ENCODE peak calls at places on chromosome 10, in six cellular contexts. X is endodermal cell, R is mucosa of descending colon, K is Panc1, J is NB4, U is astrocyte of the cerebellum. I is an unnamed sample.

GRCh38 chr10:9012312-9012711 is 957.8 kb downstream of the GATA3 start:
- DNase-seq in J (no peak), U (peak), R (no peak), K (no peak), X (no peak), I (no peak)

GRCh38 chr10:100934084-100934659 is 21.4 kb downstream of the SLF2 start:
- DNase-seq in U (no peak), K (no peak), X (no peak), R (no peak), J (peak), I (no peak)

GRCh38 chr10:61286695-61287094 is 166.5 kb downstream of the TMEM26 start:
- DNase-seq in K (no peak), J (peak), X (no peak), R (no peak), U (no peak), I (no peak)

GRCh38 chr10:113982745-113983144 is 60.9 kb upstream of the ADRB1 start:
- DNase-seq in X (no peak), R (no peak), K (no peak), U (no peak), J (peak), I (no peak)

GRCh38 chr10:126185666-126186447 is 202.4 kb downstream of the ADAM12 start:
- DNase-seq in X (no peak), K (no peak), U (no peak), J (no peak), R (no peak), I (no peak)

GRCh38 chr10:100631192-100631591 is 95.4 kb downstream of the HIF1AN start:
- DNase-seq in R (no peak), X (peak), U (no peak), K (no peak), J (no peak), I (no peak)

GRCh38 chr10:17737021-17737965 is 14.7 kb upstream of the TMEM236 start:
- DNase-seq in K (no peak), X (no peak), J (peak), U (peak), R (no peak), I (no peak)

GRCh38 chr10:70735161-70735560 is 50.0 kb downstream of the TBATA start:
- DNase-seq in R (no peak), X (no peak), K (no peak), J (no peak), U (no peak), I (no peak)

GRCh38 chr10:42987121-42987541 is 89.7 kb upstream of the RET start:
- DNase-seq in R (no peak), J (peak), U (no peak), K (no peak), X (peak), I (no peak)

GRCh38 chr10:66943590-66943989 is 17.8 kb downstream of the LRRTM3 start:
- DNase-seq in X (no peak), J (no peak), U (no peak), R (no peak), K (no peak), I (no peak)

GRCh38 chr10:78802866-78803265 is 265.9 kb upstream of the ZMIZ1 start:
- DNase-seq in X (no peak), R (peak), U (peak), K (no peak), J (no peak), I (peak)

GRCh38 chr10:51527806-51528205 is 171.6 kb downstream of the CSTF2T start:
- DNase-seq in R (no peak), K (no peak), X (no peak), U (no peak), J (no peak), I (no peak)

GRCh38 chr10:43322769-43323168 is 48.7 kb upstream of the FXYD4 start:
- DNase-seq in J (no peak), X (peak), U (peak), K (no peak), R (peak), I (no peak)

GRCh38 chr10:133116455-133116854 is 28.7 kb downstream of the ADGRA1 start:
- DNase-seq in U (no peak), K (no peak), R (no peak), J (no peak), X (no peak), I (no peak)

GRCh38 chr10:78510566-78511323 is 477.1 kb downstream of the RPS24 start:
- DNase-seq in R (no peak), K (no peak), U (no peak), X (no peak), J (no peak), I (no peak)

GRCh38 chr10:125535559-125535958 is 147.4 kb downstream of the TEX36 start:
- DNase-seq in U (no peak), X (no peak), K (no peak), R (no peak), J (no peak), I (no peak)

GRCh38 chr10:14416308-14416700 is 85.6 kb upstream of the FRMD4A start:
- DNase-seq in R (no peak), U (no peak), J (no peak), K (no peak), X (no peak), I (no peak)

GRCh38 chr10:60236869-60237524 is 152.7 kb downstream of the ANK3 start:
- DNase-seq in R (peak), K (no peak), J (peak), U (no peak), X (no peak), I (no peak)

GRCh38 chr10:46050956-46051355 is 4.9 kb upstream of the MSMB start:
- DNase-seq in U (no peak), K (no peak), J (no peak), X (peak), R (no peak), I (no peak)

GRCh38 chr10:3510741-3511140 is 274.3 kb downstream of the KLF6 start:
- DNase-seq in R (no peak), J (no peak), K (no peak), X (no peak), U (no peak), I (no peak)

GRCh38 chr10:35127289-35127891 is 744 bp downstream of the CREM start:
- DNase-seq in J (peak), K (no peak), R (peak), U (no peak), X (peak), I (no peak)

GRCh38 chr10:44673245-44673999 is 237.7 kb upstream of the TMEM72 start:
- DNase-seq in R (peak), U (no peak), X (no peak), K (no peak), J (no peak), I (no peak)

GRCh38 chr10:81696609-81697388 is 178.2 kb upstream of the NRG3 start:
- DNase-seq in U (no peak), K (no peak), X (peak), J (no peak), R (no peak), I (no peak)

GRCh38 chr10:104406715-104407517 is 53.3 kb downstream of the CFAP58 start:
- DNase-seq in U (peak), X (no peak), J (peak), R (no peak), K (peak), I (peak)

GRCh38 chr10:123962756-123963469 is 71.3 kb upstream of the CPXM2 start:
- DNase-seq in K (no peak), X (no peak), R (no peak), U (no peak), J (no peak), I (no peak)

GRCh38 chr10:59240581-59241183 is 64.2 kb downstream of the PHYHIPL start:
- DNase-seq in J (peak), U (peak), K (no peak), R (no peak), X (peak), I (no peak)

GRCh38 chr10:103111031-103111917 is 81.8 kb downstream of the NT5C2 start:
- DNase-seq in R (no peak), U (peak), K (no peak), J (peak), X (no peak), I (no peak)

GRCh38 chr10:36692759-36693158 is 432.6 kb upstream of the ANKRD30A start:
- DNase-seq in X (no peak), U (no peak), J (no peak), K (no peak), R (no peak), I (no peak)

GRCh38 chr10:34792881-34793280 is 22.2 kb downstream of the PARD3 start:
- DNase-seq in U (no peak), X (no peak), R (no peak), K (no peak), J (no peak), I (no peak)

GRCh38 chr10:98303569-98303968 is 35.6 kb upstream of the LOXL4 start:
- DNase-seq in J (no peak), X (peak), R (no peak), K (no peak), U (no peak), I (no peak)

GRCh38 chr10:61935085-61935484 is 33.6 kb downstream of the ARID5B start:
- DNase-seq in K (no peak), J (no peak), R (no peak), U (no peak), X (no peak), I (no peak)

GRCh38 chr10:84308481-84309304 is 19.7 kb upstream of the CCSER2 start:
- DNase-seq in U (peak), X (no peak), K (no peak), J (peak), R (peak), I (peak)

GRCh38 chr10:9634466-9634865 is 1383.2 kb upstream of the CELF2 start:
- DNase-seq in K (no peak), R (no peak), U (peak), X (no peak), J (no peak), I (no peak)

GRCh38 chr10:78236416-78237015 is 202.9 kb downstream of the RPS24 start:
- DNase-seq in U (no peak), K (no peak), R (no peak), J (no peak), X (no peak), I (no peak)

GRCh38 chr10:30967654-30968421 is 63.8 kb downstream of the ZNF438 start:
- DNase-seq in K (no peak), J (no peak), X (no peak), R (no peak), U (no peak), I (no peak)
- H3K4me3 ChIP-seq in K (no peak), J (no peak), X (no peak), R (no peak), U (no peak), I (no peak)

GRCh38 chr10:27368706-27369105 is 128.1 kb upstream of the ACBD5 start:
- DNase-seq in K (no peak), J (no peak), U (no peak), X (no peak), R (no peak), I (no peak)

GRCh38 chr10:27366769-27367168 is 126.2 kb upstream of the ACBD5 start:
- DNase-seq in R (no peak), K (no peak), X (no peak), J (no peak), U (no peak), I (no peak)

GRCh38 chr10:27372095-27372494 is 131.5 kb upstream of the ACBD5 start:
- DNase-seq in J (no peak), X (no peak), K (no peak), R (no peak), U (no peak), I (no peak)

GRCh38 chr10:27373566-27374160 is 130.4 kb upstream of the RAB18 start:
- DNase-seq in J (no peak), R (no peak), X (no peak), K (no peak), U (no peak), I (no peak)

DNA sequence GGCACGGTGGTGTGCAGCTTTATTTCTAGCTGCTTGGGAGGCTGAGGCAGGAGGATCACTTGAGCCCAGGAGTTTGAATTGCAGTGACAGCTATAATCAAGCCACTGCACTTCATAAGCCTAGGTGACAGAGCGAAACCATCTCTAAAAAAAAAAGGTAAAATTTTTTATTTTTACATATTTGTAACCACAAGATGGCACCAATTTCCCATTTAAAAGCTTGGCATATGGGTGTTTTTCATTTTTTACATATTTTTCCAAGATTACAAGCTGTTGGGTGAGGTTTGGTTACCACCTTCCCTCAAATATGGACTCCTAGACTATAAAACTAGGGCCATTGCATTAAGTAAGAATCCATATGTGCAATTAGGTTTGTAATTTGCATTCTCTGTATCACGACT is 129.2 kb upstream of the ACBD5 start:
- DNase-seq in J (no peak), U (no peak), R (no peak), K (no peak), X (no peak), I (no peak)
- TF ChIP-seq CTCF in J (no peak), U (no peak), R (no peak), K (peak), X (peak), I (no peak)

GRCh38 chr10:93541402-93542357 is 24.8 kb upstream of the FFAR4 start:
- DNase-seq in U (no peak), K (no peak), X (peak), R (peak), J (peak), I (no peak)
- H3K4me3 ChIP-seq in U (no peak), K (no peak), X (no peak), R (no peak), J (no peak), I (no peak)

DNA sequence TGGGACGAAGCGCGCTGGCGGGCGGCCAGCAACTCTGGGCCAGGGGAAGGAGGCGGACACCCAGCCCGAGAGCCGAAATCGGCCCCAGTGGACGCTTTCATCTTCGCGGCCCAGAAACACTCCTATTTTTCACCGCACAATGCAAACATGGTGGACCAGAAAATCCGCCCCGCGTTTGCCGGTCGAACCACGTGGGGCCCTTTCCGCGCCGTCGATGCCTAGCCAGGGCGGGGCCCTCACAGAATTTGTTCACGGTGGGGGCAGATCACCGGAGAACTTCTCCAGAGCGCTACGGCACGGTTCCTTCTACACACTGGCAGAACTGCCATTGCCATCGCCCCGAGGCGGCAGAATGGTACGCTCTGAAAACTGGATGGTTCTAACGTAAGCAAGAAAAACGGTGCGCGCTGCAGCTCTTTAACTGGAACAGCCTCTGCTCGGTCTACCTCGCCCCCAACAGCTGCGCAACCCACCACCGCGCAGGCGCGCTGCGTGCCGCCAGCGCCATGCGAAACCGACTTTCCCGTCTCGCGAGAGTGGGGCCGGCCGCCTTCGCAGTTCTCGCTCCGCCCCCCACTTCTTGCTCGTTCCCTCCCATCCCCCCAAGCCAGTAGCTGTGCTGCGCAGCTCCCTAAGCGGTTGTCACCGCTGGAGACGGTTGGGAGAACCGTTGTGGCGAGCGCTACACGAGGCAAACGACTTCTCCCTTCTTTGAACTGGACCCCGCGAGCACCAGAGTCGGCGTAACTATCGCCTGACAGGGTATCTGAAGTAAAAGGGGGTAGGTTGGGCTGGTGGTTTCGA is at the start of gene HNRNPH3:
- DNase-seq in J (peak), K (peak), R (peak), U (peak), X (peak), I (peak)
- TF ChIP-seq CTCF in J (no peak), K (no peak), R (no peak), U (no peak), X (peak), I (no peak)

GRCh38 chr10:5041471-5042023 is 37.9 kb upstream of the AKR1C2 start:
- DNase-seq in R (no peak), U (no peak), K (no peak), J (no peak), X (no peak), I (no peak)
- H3K4me3 ChIP-seq in R (no peak), U (no peak), K (no peak), J (no peak), X (no peak), I (no peak)

GRCh38 chr10:95312986-95313495 is 22.2 kb upstream of the PDLIM1 start:
- DNase-seq in X (peak), U (no peak), K (no peak), R (no peak), J (no peak), I (no peak)
- TF ChIP-seq CTCF in X (no peak), U (no peak), K (no peak), R (no peak), J (no peak), I (no peak)

GRCh38 chr10:116608683-116609594 is 11.8 kb upstream of the PNLIPRP2 start:
- DNase-seq in R (peak), J (no peak), X (peak), U (no peak), K (no peak), I (no peak)
- H3K4me3 ChIP-seq in R (peak), J (no peak), X (peak), U (peak), K (no peak), I (no peak)

GRCh38 chr10:87861566-87861952 is 1.8 kb downstream of the KLLN start:
- DNase-seq in J (peak), K (no peak), X (no peak), R (peak), U (peak), I (no peak)
- TF ChIP-seq CTCF in J (peak), K (peak), X (peak), R (no peak), U (peak), I (peak)

GRCh38 chr10:111079781-111080180 is 3.0 kb downstream of the ADRA2A start:
- DNase-seq in R (no peak), U (no peak), J (no peak), X (peak), K (no peak), I (no peak)

GRCh38 chr10:111080224-111080623 is 3.4 kb downstream of the ADRA2A start:
- DNase-seq in K (no peak), U (no peak), X (no peak), J (no peak), R (no peak), I (no peak)

GRCh38 chr10:111077715-111078504 is 1.1 kb downstream of the ADRA2A start:
- DNase-seq in K (no peak), X (peak), U (no peak), R (peak), J (no peak), I (no peak)

GRCh38 chr10:111079241-111079760 is 2.5 kb downstream of the ADRA2A start:
- DNase-seq in X (peak), R (no peak), J (no peak), U (no peak), K (no peak), I (no peak)

DNA sequence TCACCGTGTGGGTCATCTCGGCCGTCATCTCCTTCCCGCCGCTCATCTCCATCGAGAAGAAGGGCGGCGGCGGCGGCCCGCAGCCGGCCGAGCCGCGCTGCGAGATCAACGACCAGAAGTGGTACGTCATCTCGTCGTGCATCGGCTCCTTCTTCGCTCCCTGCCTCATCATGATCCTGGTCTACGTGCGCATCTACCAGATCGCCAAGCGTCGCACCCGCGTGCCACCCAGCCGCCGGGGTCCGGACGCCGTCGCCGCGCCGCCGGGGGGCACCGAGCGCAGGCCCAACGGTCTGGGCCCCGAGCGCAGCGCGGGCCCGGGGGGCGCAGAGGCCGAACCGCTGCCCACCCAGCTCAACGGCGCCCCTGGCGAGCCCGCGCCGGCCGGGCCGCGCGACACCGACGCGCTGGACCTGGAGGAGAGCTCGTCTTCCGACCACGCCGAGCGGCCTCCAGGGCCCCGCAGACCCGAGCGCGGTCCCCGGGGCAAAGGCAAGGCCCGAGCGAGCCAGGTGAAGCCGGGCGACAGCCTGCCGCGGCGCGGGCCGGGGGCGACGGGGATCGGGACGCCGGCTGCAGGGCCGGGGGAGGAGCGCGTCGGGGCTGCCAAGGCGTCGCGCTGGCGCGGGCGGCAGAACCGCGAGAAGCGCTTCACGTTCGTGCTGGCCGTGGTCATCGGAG is 1.8 kb downstream of the ADRA2A start:
- DNase-seq in X (peak), K (no peak), R (no peak), J (no peak), U (no peak), I (no peak)
- H3K4me3 ChIP-seq in X (no peak), K (no peak), R (no peak), J (no peak), U (no peak), I (no peak)

DNA sequence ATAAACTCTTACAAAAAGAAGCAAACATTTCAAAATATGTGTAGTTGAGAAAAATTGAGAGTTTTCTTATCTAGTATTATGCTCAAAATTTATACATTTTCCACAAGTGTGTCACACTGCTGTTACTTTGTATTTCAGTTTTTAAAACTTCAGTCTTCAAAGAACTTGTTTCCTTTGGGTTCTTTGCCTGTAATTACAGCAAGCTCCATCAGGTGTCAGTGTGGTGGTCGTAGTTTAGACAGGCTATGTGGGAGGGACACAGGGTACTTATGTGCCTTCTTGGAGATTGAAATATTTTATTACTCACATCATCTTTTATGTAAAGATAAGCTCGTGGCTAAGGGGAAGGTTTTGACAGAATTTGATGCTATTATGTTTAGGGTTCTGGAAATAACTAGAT is 360.5 kb downstream of the FGFR2 start:
- DNase-seq in R (no peak), U (no peak), J (no peak), X (no peak), K (no peak), I (no peak)
- TF ChIP-seq CTCF in R (no peak), U (no peak), J (no peak), X (peak), K (peak), I (no peak)